ENCODE peak calls at places on chromosomes 11 and 22, in four cellular contexts. J is psoas muscle, O is coronary artery, R is cardiac muscle cell. U is an unnamed sample.

GRCh38 chr11:125062931-125063428 is at the start of gene SLC37A2:
- DNase-seq in R (peak), O (peak), J (peak), U (peak)

GRCh38 chr11:15526032-15526431 is 411.3 kb downstream of the INSC start:
- DNase-seq in J (no peak), R (no peak), O (no peak), U (no peak)

GRCh38 chr11:47997063-47998053 is 17.0 kb downstream of the PTPRJ start:
- DNase-seq in J (no peak), R (no peak), O (no peak), U (no peak)

GRCh38 chr22:31272522-31273446 is 19.5 kb downstream of the PIK3IP1 start:
- DNase-seq in J (no peak), R (peak), O (no peak), U (peak)

GRCh38 chr11:127412722-127413121 is 412.2 kb upstream of the KIRREL3 start:
- DNase-seq in R (no peak), O (no peak), J (no peak), U (no peak)

GRCh38 chr11:130480721-130481140 is 32.3 kb downstream of the ADAMTS15 start:
- DNase-seq in J (no peak), R (no peak), O (no peak), U (no peak)

GRCh38 chr22:35102663-35103062 is 36.7 kb downstream of the ISX start:
- DNase-seq in O (no peak), J (no peak), R (peak), U (peak)

GRCh38 chr11:33732176-33732575 is 4.0 kb downstream of the CD59 start:
- DNase-seq in J (no peak), O (no peak), R (no peak), U (no peak)

GRCh38 chr22:44341431-44342346 is 28.9 kb upstream of the SHISAL1 start:
- DNase-seq in R (peak), O (no peak), J (no peak), U (peak)

GRCh38 chr11:93849751-93850584 is 450 bp downstream of the VSTM5 start:
- DNase-seq in J (peak), R (peak), O (no peak), U (no peak)

GRCh38 chr11:134207538-134208239 is 16.1 kb downstream of the NCAPD3 start:
- DNase-seq in J (peak), R (peak), O (no peak), U (peak)

GRCh38 chr11:131392528-131393255 is 22.3 kb downstream of the NTM start:
- DNase-seq in O (no peak), R (peak), J (no peak), U (peak)

GRCh38 chr22:32576553-32577255 is 102.1 kb downstream of the FBXO7 start:
- DNase-seq in J (no peak), O (no peak), R (no peak), U (peak)

GRCh38 chr11:95404370-95404769 is 173.4 kb upstream of the SESN3 start:
- DNase-seq in R (no peak), J (no peak), O (no peak), U (peak)

GRCh38 chr11:59545179-59546020 is 34.1 kb downstream of the OR4D9 start:
- DNase-seq in J (no peak), R (no peak), O (no peak), U (no peak)

GRCh38 chr11:85132839-85133238 is 494.3 kb downstream of the DLG2 start:
- DNase-seq in R (peak), J (peak), O (no peak), U (peak)

GRCh38 chr11:96143016-96143670 is 199.9 kb downstream of the MAML2 start:
- DNase-seq in R (no peak), J (no peak), O (no peak), U (no peak)

GRCh38 chr11:112255075-112255739 is 5.5 kb downstream of the PLET1 start:
- DNase-seq in O (no peak), R (no peak), J (no peak), U (peak)

GRCh38 chr22:36012332-36012731 is 16.3 kb downstream of the RBFOX2 start:
- DNase-seq in R (no peak), O (no peak), J (no peak), U (no peak)

GRCh38 chr11:8914661-8915018 is 3.7 kb downstream of the AKIP1 start:
- DNase-seq in O (no peak), J (no peak), R (no peak), U (no peak)
- H3K27ac ChIP-seq in O (peak), J (no peak), R (no peak), U (no peak)

GRCh38 chr11:118635237-118635591 is 27.8 kb downstream of the PHLDB1 start:
- DNase-seq in R (peak), J (no peak), O (no peak), U (no peak)
- H3K27ac ChIP-seq in R (peak), J (peak), O (peak), U (no peak)

GRCh38 chr11:844693-845644 is 2.3 kb downstream of the TSPAN4 start:
- DNase-seq in J (peak), O (peak), R (peak), U (peak)
- H3K27ac ChIP-seq in J (peak), O (peak), R (peak), U (peak)

DNA sequence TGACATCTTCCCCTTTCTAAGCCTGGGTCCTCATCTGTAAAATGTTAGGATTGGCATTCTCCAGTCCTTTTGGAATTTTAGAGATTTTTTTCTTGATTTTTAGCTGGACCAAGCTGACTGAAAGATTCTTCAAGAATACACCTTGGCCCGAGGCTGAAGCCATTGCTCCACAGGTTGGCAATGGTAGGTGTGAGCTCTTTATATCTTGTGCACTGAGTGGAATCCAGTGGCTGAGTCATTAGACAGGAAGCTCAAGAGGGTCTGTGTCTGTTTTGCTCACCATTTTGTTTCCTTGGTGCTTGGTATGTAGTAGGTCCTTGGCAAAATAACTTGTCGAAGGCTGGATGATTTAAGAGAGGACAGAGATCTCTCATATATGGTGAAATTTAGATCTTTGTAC is 6.2 kb downstream of the EIF3L start:
- DNase-seq in R (no peak), J (no peak), O (no peak), U (no peak)
- H3K27ac ChIP-seq in R (no peak), J (peak), O (peak), U (no peak)

DNA sequence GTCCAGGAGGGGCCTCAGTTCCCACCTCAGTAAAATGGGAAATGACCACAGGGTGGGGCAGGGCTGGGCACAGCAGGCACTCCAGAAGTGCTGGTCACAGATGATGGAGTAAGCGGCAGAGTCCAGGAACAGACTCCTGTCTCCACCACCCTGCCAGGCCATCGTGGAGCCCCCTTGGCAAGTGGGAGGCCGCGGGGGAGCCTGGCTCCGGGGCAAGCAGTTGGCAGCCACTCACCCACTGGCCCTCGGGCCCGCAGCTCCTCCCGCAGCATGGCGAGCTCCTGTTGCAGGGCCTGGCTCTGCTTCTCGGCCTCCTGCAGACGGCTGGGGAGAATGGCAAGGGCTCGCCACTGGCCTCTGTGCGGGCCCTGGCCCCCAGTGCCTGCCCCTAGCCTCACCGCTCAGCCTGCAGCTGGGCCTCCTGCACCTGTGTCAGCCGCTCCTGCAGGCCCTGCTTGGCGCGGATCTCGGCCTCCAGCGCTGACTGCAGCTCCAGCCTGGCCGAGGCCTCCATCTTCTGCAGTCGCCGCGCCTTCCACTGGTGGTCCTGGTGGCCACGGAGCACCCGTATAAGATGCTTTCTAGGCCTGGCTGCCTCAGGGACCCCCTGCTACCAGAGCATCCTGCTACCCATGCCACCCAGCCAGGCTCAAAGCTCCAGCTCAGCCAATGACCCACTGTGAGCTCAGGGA is 10.3 kb downstream of the CDC42BPG start:
- DNase-seq in J (no peak), R (no peak), O (no peak), U (no peak)
- H3K27ac ChIP-seq in J (no peak), R (no peak), O (no peak), U (no peak)